ENCODE peak calls at places on chromosome 16, in ten cellular contexts. L, K, S, N, M, J, T, H, C and B are unnamed samples. For H3K4me1, the result is how much of the 10 kb centered on the place peaks cover.

GRCh38 chr16:85091522-85091910 is 20.8 kb downstream of the CIBAR2 start:
- DNase-seq in L (no peak), K (no peak), S (no peak), N (no peak), M (no peak), J (no peak), T (peak), H (no peak), C (no peak), B (no peak)

GRCh38 chr16:84804326-84804725 is 15.5 kb upstream of the CRISPLD2 start:
- DNase-seq in L (no peak), K (no peak), S (peak), N (no peak), M (no peak), J (no peak), T (no peak), H (no peak), C (no peak), B (no peak)

GRCh38 chr16:49516382-49517036 is 142.9 kb downstream of the C16orf78 start:
- DNase-seq in L (no peak), K (no peak), S (peak), N (no peak), M (no peak), J (no peak), T (no peak), H (no peak), C (no peak), B (no peak)

GRCh38 chr16:23452572-23453337 is at the start of gene COG7:
- DNase-seq in L (peak), K (peak), S (peak), N (peak), M (peak), J (peak), T (peak), H (peak), C (peak), B (peak)

GRCh38 chr16:1583180-1583579 is 28.7 kb downstream of the IFT140 start:
- DNase-seq in L (no peak), K (no peak), S (no peak), N (no peak), M (no peak), J (no peak), T (no peak), H (no peak), C (no peak), B (no peak)

GRCh38 chr16:48524348-48525200 is 85.4 kb downstream of the N4BP1 start:
- DNase-seq in L (no peak), K (no peak), S (peak), N (no peak), M (no peak), J (no peak), T (no peak), H (no peak), C (no peak), B (no peak)

GRCh38 chr16:85029413-85029794 is 1.8 kb downstream of the KIAA0513 start:
- DNase-seq in L (peak), K (no peak), S (no peak), N (peak), M (no peak), J (no peak), T (peak), H (peak), C (no peak), B (no peak)

GRCh38 chr16:75266738-75267630 is 15.6 kb upstream of the BCAR1 start:
- DNase-seq in L (no peak), K (no peak), S (no peak), N (no peak), M (no peak), J (no peak), T (peak), H (no peak), C (no peak), B (no peak)

GRCh38 chr16:11914759-11915643 is 755 bp downstream of the GSPT1 start:
- DNase-seq in L (peak), K (no peak), S (peak), N (peak), M (peak), J (no peak), T (peak), H (no peak), C (no peak), B (no peak)

GRCh38 chr16:84599528-84600202 is 18.2 kb downstream of the COTL1 start:
- DNase-seq in L (no peak), K (no peak), S (peak), N (peak), M (peak), J (no peak), T (peak), H (no peak), C (no peak), B (no peak)

GRCh38 chr16:49992825-49993224 is 32.2 kb upstream of the CNEP1R1 start:
- DNase-seq in L (no peak), K (no peak), S (no peak), N (no peak), M (no peak), J (no peak), T (no peak), H (no peak), C (no peak), B (no peak)

GRCh38 chr16:48125888-48126287 is 29.9 kb downstream of the ABCC12 start:
- DNase-seq in L (no peak), K (no peak), S (no peak), N (no peak), M (no peak), J (no peak), T (no peak), H (no peak), C (no peak), B (no peak)

GRCh38 chr16:69109486-69110270 is 4.2 kb downstream of the HAS3 start:
- DNase-seq in L (no peak), K (no peak), S (peak), N (no peak), M (no peak), J (no peak), T (no peak), H (no peak), C (no peak), B (no peak)

GRCh38 chr16:29825145-29826044 is 5.1 kb downstream of the MVP start:
- DNase-seq in L (peak), K (no peak), S (no peak), N (peak), M (no peak), J (no peak), T (no peak), H (no peak), C (no peak), B (peak)

GRCh38 chr16:70551788-70552187 is 28.2 kb downstream of the SF3B3 start:
- DNase-seq in L (no peak), K (no peak), S (no peak), N (no peak), M (no peak), J (no peak), T (no peak), H (no peak), C (no peak), B (no peak)

GRCh38 chr16:35149550-35149949 is 1690.1 kb downstream of the TP53TG3F start:
- DNase-seq in L (no peak), K (no peak), S (peak), N (no peak), M (no peak), J (no peak), T (no peak), H (no peak), C (no peak), B (no peak)

GRCh38 chr16:55697867-55698266 is 42.1 kb downstream of the SLC6A2 start:
- DNase-seq in L (no peak), K (no peak), S (no peak), N (no peak), M (no peak), J (no peak), T (no peak), H (no peak), C (no peak), B (no peak)

GRCh38 chr16:6492742-6493141 is 839.9 kb upstream of the RBFOX1 start:
- DNase-seq in L (no peak), K (no peak), S (no peak), N (no peak), M (no peak), J (no peak), T (no peak), H (no peak), C (no peak), B (no peak)

GRCh38 chr16:82684246-82684645 is 57.5 kb downstream of the CDH13 start:
- DNase-seq in L (no peak), K (no peak), S (no peak), N (no peak), M (no peak), J (no peak), T (no peak), H (no peak), C (no peak), B (no peak)

GRCh38 chr16:84407588-84408313 is 39.4 kb downstream of the ATP2C2 start:
- DNase-seq in L (no peak), K (no peak), S (no peak), N (no peak), M (no peak), J (peak), T (no peak), H (no peak), C (no peak), B (no peak)

GRCh38 chr16:66416136-66416535 is 11.0 kb upstream of the BEAN1 start:
- DNase-seq in L (no peak), K (no peak), S (no peak), N (no peak), M (no peak), J (no peak), T (no peak), H (no peak), C (no peak), B (peak)

GRCh38 chr16:985237-985636 is 3.7 kb downstream of the SOX8 start:
- DNase-seq in L (no peak), K (no peak), S (no peak), N (no peak), M (no peak), J (no peak), T (no peak), H (no peak), C (no peak), B (no peak)

GRCh38 chr16:22267764-22268163 is 29.4 kb upstream of the POLR3E start:
- DNase-seq in L (no peak), K (no peak), S (no peak), N (no peak), M (no peak), J (no peak), T (no peak), H (no peak), C (no peak), B (no peak)

GRCh38 chr16:47304563-47304962 is 156.3 kb downstream of the ITFG1 start:
- DNase-seq in L (no peak), K (no peak), S (no peak), N (no peak), M (no peak), J (no peak), T (no peak), H (no peak), C (no peak), B (no peak)

GRCh38 chr16:81385031-81385756 is 59.4 kb upstream of the CMIP start:
- DNase-seq in L (no peak), K (no peak), S (no peak), N (no peak), M (no peak), J (no peak), T (no peak), H (no peak), C (no peak), B (no peak)

GRCh38 chr16:81380932-81381331 is 63.7 kb upstream of the CMIP start:
- DNase-seq in L (no peak), K (no peak), S (no peak), N (no peak), M (no peak), J (no peak), T (no peak), H (no peak), C (no peak), B (no peak)

GRCh38 chr16:81388357-81388756 is 56.3 kb upstream of the CMIP start:
- DNase-seq in L (no peak), K (no peak), S (no peak), N (no peak), M (no peak), J (no peak), T (no peak), H (no peak), C (no peak), B (no peak)

GRCh38 chr16:81378049-81378448 is 63.3 kb downstream of the GAN start:
- DNase-seq in L (no peak), K (no peak), S (no peak), N (no peak), M (no peak), J (no peak), T (no peak), H (no peak), C (no peak), B (no peak)

GRCh38 chr16:81384006-81384405 is 60.6 kb upstream of the CMIP start:
- DNase-seq in L (no peak), K (no peak), S (no peak), N (no peak), M (no peak), J (no peak), T (no peak), H (no peak), C (no peak), B (no peak)
- TF ChIP-seq POLR2AphosphoS5 in L (no peak), K (no peak), S (no peak), N (no peak), M (no peak), J (no peak), T (no peak), H (no peak), C (no peak), B (no peak)

DNA sequence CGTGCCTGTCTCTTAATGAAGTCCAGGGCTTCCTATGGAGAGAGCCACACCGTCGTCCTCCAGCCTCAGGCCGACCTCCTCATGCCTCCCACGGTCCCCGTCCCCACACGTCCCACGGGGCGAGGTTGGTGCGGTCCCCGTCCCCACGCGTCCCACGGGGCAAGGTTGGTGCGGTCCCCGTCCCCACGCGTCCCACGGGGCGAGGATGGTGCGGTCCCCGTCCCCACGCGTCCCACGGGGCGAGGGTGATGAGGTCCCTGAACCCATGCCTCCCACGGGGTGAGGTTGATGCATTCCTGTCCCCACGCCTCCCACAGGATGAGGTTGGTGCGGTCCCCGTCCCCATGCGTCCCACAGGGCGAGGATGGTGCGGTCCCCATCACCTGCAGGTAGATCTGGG is 20.9 kb downstream of the GALNS start:
- DNase-seq in L (no peak), K (no peak), S (no peak), N (no peak), M (no peak), J (no peak), T (no peak), H (no peak), C (no peak), B (no peak)
- H3K4me1 ChIP-seq in L (under half), K (under half), S (under half), N (under half), M (under half), J (under half), T (under half), H (under half), C (under half), B (under half)

GRCh38 chr16:77191259-77191969 is 424 bp downstream of the MON1B start:
- DNase-seq in L (peak), K (no peak), S (peak), N (peak), M (no peak), J (no peak), T (peak), H (no peak), C (no peak), B (no peak)
- TF ChIP-seq POLR2AphosphoS5 in L (no peak), K (no peak), S (no peak), N (no peak), M (no peak), J (no peak), T (no peak), H (peak), C (peak), B (no peak)

GRCh38 chr16:73069581-73070262 is 21.8 kb upstream of the ZFHX3 start:
- DNase-seq in L (no peak), K (no peak), S (no peak), N (no peak), M (no peak), J (no peak), T (no peak), H (no peak), C (no peak), B (no peak)
- H3K4me1 ChIP-seq in L (under half), K (half or more), S (under half), N (half or more), M (half or more), J (under half), T (under half), H (under half), C (under half), B (under half)

DNA sequence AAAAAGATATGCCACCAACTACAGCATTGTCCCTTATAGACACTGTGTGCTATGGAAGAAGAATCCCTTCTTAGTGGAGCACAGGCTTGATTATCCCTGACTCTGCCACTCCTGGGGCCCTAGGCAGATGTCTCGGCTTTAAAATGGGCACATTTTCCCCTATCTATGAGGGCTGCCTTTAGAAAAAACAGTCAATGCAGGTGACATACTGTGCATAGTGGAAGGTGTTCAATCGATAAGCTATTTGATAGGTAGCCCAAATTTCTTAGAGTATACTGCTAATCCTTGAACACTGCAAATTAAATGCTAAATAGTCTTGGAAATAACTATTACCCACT is 64.4 kb downstream of the PARN start:
- DNase-seq in L (no peak), K (no peak), S (no peak), N (no peak), M (no peak), J (no peak), T (no peak), H (no peak), C (no peak), B (no peak)
- TF ChIP-seq POLR2AphosphoS5 in L (no peak), K (no peak), S (no peak), N (no peak), M (no peak), J (no peak), T (no peak), H (no peak), C (no peak), B (no peak)

GRCh38 chr16:67454104-67454503 is 23.2 kb downstream of the HSD11B2 start:
- DNase-seq in L (no peak), K (no peak), S (no peak), N (no peak), M (no peak), J (no peak), T (no peak), H (no peak), C (no peak), B (no peak)
- H3K4me1 ChIP-seq in L (under half), K (half or more), S (under half), N (half or more), M (half or more), J (under half), T (under half), H (under half), C (under half), B (half or more)

DNA sequence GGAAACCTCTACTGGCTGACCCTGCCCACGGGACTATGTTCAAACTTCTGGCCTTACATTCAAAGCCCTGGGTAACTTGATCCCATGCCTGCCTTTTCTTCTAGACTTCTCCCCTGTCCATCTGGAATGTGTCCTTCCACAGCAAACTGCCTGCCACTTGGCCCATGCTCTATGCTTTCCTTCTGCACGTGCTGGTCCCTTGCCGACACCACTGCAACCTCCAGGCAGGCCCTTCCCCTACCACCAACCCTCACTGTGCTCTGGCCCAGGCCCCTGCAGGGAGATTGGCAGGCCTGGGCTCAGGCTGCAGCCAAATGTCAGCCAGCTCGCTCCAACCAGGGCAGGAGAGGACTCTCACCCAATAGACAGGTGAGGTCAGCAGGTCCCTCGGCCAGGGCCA is 11.0 kb downstream of the HSD11B2 start:
- DNase-seq in L (no peak), K (no peak), S (no peak), N (no peak), M (peak), J (no peak), T (no peak), H (no peak), C (no peak), B (no peak)
- TF ChIP-seq POLR2AphosphoS5 in L (no peak), K (no peak), S (peak), N (no peak), M (no peak), J (no peak), T (no peak), H (no peak), C (no peak), B (no peak)

GRCh38 chr16:63442246-63442645 is 1406.0 kb upstream of the CDH8 start:
- DNase-seq in L (no peak), K (no peak), S (no peak), N (no peak), M (no peak), J (no peak), T (no peak), H (no peak), C (no peak), B (no peak)
- H3K4me1 ChIP-seq in L (under half), K (under half), S (under half), N (under half), M (under half), J (under half), T (under half), H (under half), C (under half), B (under half)

DNA sequence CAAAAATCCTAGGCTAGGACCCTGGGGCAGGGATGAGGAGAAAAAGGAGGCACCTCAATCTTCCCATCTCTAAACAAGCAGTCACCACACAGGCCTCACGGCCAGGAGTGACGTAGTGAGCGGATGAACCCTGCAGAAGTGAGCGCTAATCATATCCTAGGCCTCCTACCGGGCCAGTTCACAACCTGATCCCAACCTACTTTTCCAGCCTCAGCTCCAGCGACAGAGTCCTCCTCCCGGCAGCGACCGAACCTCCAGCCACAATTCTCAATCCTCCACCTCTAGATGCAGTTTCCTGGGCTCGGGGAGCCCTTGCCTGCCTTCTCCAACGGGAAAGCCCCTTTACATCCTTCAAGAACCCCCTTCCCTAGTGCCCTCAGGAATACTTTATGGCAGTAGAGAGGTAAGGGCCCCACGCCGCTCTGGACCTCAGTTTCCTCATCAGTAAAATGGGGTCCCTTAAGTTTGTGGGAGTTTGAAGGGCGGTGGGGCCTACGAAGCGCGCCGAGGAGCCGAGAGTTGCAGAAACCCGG is 1.4 kb downstream of the ZNF668 start:
- DNase-seq in L (peak), K (no peak), S (no peak), N (peak), M (no peak), J (no peak), T (peak), H (no peak), C (no peak), B (no peak)
- TF ChIP-seq POLR2AphosphoS5 in L (no peak), K (no peak), S (no peak), N (no peak), M (no peak), J (no peak), T (no peak), H (no peak), C (no peak), B (no peak)

GRCh38 chr16:58123896-58124600 is 5.1 kb downstream of the CFAP20 start:
- DNase-seq in L (no peak), K (no peak), S (no peak), N (no peak), M (no peak), J (no peak), T (no peak), H (no peak), C (no peak), B (no peak)
- H3K4me1 ChIP-seq in L (under half), K (half or more), S (half or more), N (half or more), M (half or more), J (under half), T (half or more), H (under half), C (under half), B (half or more)